ENCODE peak calls at places on chromosomes 1 and 21, in four cellular contexts. W, F, X and T are unnamed samples.

GRCh38 chr1:231603598-231604275 is 22.9 kb upstream of the DISC1 start:
- DNase-seq in X (peak; percentile 65), F (peak; percentile 88), W (peak; percentile 54), T (no peak)

GRCh38 chr1:240342251-240342625 is 250.6 kb downstream of the FMN2 start:
- DNase-seq in W (peak; percentile 23), X (no peak), F (no peak), T (no peak)

GRCh38 chr1:226662704-226663326 is 76.3 kb downstream of the ITPKB start:
- DNase-seq in X (peak; percentile 98), F (peak; percentile 90), W (peak; percentile 100), T (peak; percentile 88)

GRCh38 chr1:212040629-212041028 is 5.1 kb downstream of the DTL start:
- DNase-seq in W (no peak), X (no peak), F (peak; percentile 70), T (no peak)

GRCh38 chr1:4371849-4372248 is 282.6 kb upstream of the AJAP1 start:
- DNase-seq in F (no peak), X (no peak), W (no peak), T (no peak)

GRCh38 chr1:213984387-213985180 is 3.2 kb upstream of the PROX1 start:
- DNase-seq in W (no peak), X (no peak), F (no peak), T (no peak)

GRCh38 chr1:224168859-224169380 is 14.1 kb upstream of the DEGS1 start:
- DNase-seq in W (peak; percentile 91), X (peak; percentile 38), F (peak; percentile 98), T (no peak)

GRCh38 chr1:228474507-228474906 is 12.7 kb upstream of the RNF187 start:
- DNase-seq in W (no peak), F (no peak), X (no peak), T (no peak)

GRCh38 chr1:179873366-179873978 is 4.1 kb downstream of the TOR1AIP2 start:
- DNase-seq in X (no peak), W (no peak), F (no peak), T (no peak)

GRCh38 chr1:148158594-148158993 is 6.5 kb upstream of the NBPF11 start:
- DNase-seq in F (no peak), X (no peak), W (no peak), T (no peak)

GRCh38 chr21:42013338-42013737 is 3.2 kb upstream of the ZBTB21 start:
- DNase-seq in X (no peak), W (no peak), F (no peak), T (no peak)

GRCh38 chr1:162671664-162672415 is 39.6 kb downstream of the DDR2 start:
- DNase-seq in W (no peak), X (no peak), F (peak; percentile 22), T (no peak)
- H3K4me2 ChIP-seq in W (no peak overlapping the region), X (no peak overlapping the region), F (no peak overlapping the region), T (no peak overlapping the region)

GRCh38 chr1:90946630-90947029 is 75.2 kb downstream of the ZNF644 start:
- DNase-seq in X (no peak), F (no peak), W (no peak), T (no peak)
- H4K20me1 ChIP-seq in X (peaks cover 15% of the 10 kb centered on the region), F (peaks cover 41% of the 10 kb centered on the region), W (peaks cover 22% of the 10 kb centered on the region), T (no peaks in the 10 kb centered on the region)

DNA sequence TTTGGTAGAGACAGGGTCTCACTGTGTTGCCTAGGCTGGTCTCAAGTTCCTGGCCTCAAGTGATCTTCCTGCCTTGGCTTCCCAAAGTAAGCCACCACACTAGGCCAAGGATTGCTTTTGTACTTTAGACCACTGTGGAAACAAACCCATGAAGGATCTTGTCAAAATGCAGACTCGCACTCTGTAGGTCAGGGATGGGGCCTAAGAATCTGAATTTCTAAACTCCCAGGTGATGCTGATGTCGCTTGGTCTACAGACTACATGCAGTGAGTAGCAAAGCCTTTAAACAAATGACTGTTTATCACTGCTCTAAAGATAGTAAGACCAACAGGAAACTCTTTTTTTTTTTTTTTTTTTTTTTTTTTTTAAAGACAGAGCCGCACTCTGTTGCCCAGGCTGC is 54.1 kb upstream of the MUTYH start:
- DNase-seq in W (no peak), F (no peak), X (peak; percentile 90), T (no peak)
- H3K4me2 ChIP-seq in W (no peak overlapping the region), F (no peak overlapping the region), X (peak overlapping the region; percentile 77), T (no peak overlapping the region)

GRCh38 chr1:63779338-63779819 is 5.6 kb downstream of the ROR1 start:
- DNase-seq in X (no peak), W (peak; percentile 75), F (no peak), T (no peak)
- H4K20me1 ChIP-seq in X (no peaks in the 10 kb centered on the region), W (no peaks in the 10 kb centered on the region), F (peaks cover 68% of the 10 kb centered on the region), T (no peaks in the 10 kb centered on the region)

GRCh38 chr1:162144853-162145252 is 75.4 kb downstream of the NOS1AP start:
- DNase-seq in X (no peak), F (no peak), W (no peak), T (no peak)
- H3K4me2 ChIP-seq in X (no peak overlapping the region), F (no peak overlapping the region), W (no peak overlapping the region), T (no peak overlapping the region)

DNA sequence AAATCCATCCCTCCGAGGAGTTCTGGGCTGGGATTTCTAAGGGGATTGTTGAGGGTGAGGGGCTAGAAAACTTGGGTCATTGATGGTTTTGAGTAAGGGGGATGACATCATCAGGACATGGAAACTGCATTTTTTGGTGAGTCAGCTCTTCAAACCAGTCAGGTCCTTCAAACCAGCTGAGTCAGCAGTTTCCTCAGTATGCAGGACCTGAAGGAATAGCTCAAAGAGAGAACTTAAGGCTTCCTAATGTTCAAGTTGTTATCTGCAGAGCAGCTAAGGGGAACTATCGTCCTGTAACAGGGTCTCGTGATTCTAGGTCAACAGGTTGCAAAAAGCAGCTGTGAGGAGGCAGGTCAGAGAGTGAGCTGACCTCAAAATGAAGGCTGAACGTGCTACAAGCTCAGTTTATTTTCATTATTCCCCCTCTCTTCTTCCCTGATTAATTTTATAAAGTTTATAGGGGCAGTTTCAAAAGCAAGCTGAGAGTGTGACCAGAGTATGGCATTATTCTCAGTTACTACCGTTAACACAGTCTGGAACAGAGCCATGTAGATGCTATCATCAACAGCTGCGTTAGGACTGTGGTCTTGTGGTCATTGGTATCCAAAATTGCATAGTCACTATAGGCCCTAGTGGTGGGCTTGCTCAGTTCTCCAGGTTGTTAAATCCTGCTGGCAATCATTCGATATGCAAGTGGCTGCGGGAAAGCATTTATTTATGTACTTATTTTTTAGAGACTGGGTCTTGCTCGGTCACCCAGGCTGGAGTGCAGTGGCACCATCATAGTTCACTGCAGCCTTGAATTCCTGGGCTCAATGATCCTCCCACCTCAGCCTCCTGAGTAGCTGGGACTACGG is 10.7 kb upstream of the SDC3 start:
- DNase-seq in W (peak; percentile 81), F (peak; percentile 50), X (no peak), T (peak; percentile 28)
- H4K20me1 ChIP-seq in W (no peaks in the 10 kb centered on the region), F (no peaks in the 10 kb centered on the region), X (no peaks in the 10 kb centered on the region), T (no peaks in the 10 kb centered on the region)

GRCh38 chr1:89382479-89382878 is 18.6 kb downstream of the GBP6 start:
- DNase-seq in W (no peak), X (no peak), F (no peak), T (no peak)

GRCh38 chr1:89383185-89383584 is 19.3 kb downstream of the GBP6 start:
- DNase-seq in F (no peak), W (no peak), X (no peak), T (no peak)

GRCh38 chr1:89381617-89382016 is 17.8 kb downstream of the GBP6 start:
- DNase-seq in X (no peak), F (no peak), W (no peak), T (no peak)

GRCh38 chr1:89378001-89378400 is 14.1 kb downstream of the GBP6 start:
- DNase-seq in W (no peak), F (no peak), X (no peak), T (no peak)
- H3K4me2 ChIP-seq in W (no peak overlapping the region), F (no peak overlapping the region), X (no peak overlapping the region), T (no peak overlapping the region)

DNA sequence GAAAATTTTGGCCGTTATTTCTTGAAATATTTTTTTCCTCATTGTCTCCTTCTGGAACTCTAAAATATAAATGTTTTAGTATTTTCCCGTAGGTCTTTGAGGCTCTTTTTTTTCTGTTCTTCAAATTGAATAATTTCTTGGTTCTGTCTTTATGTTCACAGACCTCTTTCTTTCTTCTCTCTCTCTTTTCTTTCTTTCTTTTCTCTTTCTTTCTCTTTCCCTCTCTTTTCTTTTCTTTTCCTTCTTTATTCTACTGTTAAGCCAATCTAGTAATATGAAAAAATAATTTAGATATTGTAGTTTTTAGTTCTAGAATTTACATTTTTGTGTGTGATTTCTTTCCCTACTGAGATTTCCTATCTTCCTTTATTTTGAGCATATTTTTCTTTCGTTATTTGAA is 30.1 kb downstream of the CLIC4 start:
- DNase-seq in W (no peak), F (no peak), X (no peak), T (no peak)
- H4K20me1 ChIP-seq in W (peaks cover 76% of the 10 kb centered on the region), F (no peaks in the 10 kb centered on the region), X (peaks cover 4% of the 10 kb centered on the region), T (peaks cover 5% of the 10 kb centered on the region)

GRCh38 chr1:37930246-37931142 is 16.4 kb downstream of the INPP5B start:
- DNase-seq in W (peak; percentile 13), X (peak; percentile 68), F (peak; percentile 22), T (no peak)

GRCh38 chr1:37931493-37932158 is 15.2 kb downstream of the INPP5B start:
- DNase-seq in F (peak; percentile 99), W (peak; percentile 88), X (peak; percentile 97), T (peak; percentile 74)

GRCh38 chr1:37931148-37931492 is 15.7 kb downstream of the INPP5B start:
- DNase-seq in F (no peak), X (no peak), W (no peak), T (no peak)

GRCh38 chr1:37932759-37933158 is 14.1 kb downstream of the INPP5B start:
- DNase-seq in W (peak; percentile 89), F (peak; percentile 91), X (no peak), T (peak; percentile 53)
- H3K4me2 ChIP-seq in W (peak overlapping the region; percentile 20), F (peak overlapping the region; percentile 98), X (peak overlapping the region; percentile 24), T (peak overlapping the region; percentile 91)